ENCODE peak calls at places on chromosomes 13 and 19, in seven cellular contexts. G is HCT116, C is H1, M is SK-N-SH, K is K562, W is HepG2, F is GM12878. H is an unnamed sample.

GRCh38 chr13:114259974-114260373 is 21.4 kb upstream of the UPF3A start:
- DNase-seq in G (no peak), C (no peak), M (no peak), K (no peak), W (no peak), F (peak; percentile 24), H (no peak)

GRCh38 chr13:91740811-91741210 is 342.4 kb downstream of the GPC5 start:
- DNase-seq in G (no peak), C (no peak), M (no peak), K (no peak), W (no peak), F (no peak), H (no peak)

GRCh38 chr19:48085904-48086864 is 24.4 kb downstream of the PLA2G4C start:
- DNase-seq in G (no peak), C (no peak), M (no peak), K (no peak), W (no peak), F (no peak), H (peak; percentile 38)

GRCh38 chr13:59340581-59340980 is 823.1 kb downstream of the DIAPH3 start:
- DNase-seq in G (no peak), C (no peak), M (no peak), K (no peak), W (no peak), F (no peak), H (no peak)

GRCh38 chr13:76856141-76856571 is 30.0 kb downstream of the KCTD12 start:
- DNase-seq in G (no peak), C (no peak), M (no peak), K (no peak), W (no peak), F (no peak), H (no peak)

GRCh38 chr19:39398297-39398864 is 7.2 kb downstream of the MED29 start:
- DNase-seq in G (peak; percentile 69), C (no peak), M (no peak), K (no peak), W (peak; percentile 36), F (no peak), H (no peak)

GRCh38 chr13:44396963-44397580 is 23.4 kb downstream of the SERP2 start:
- DNase-seq in G (no peak), C (no peak), M (peak; percentile 77), K (peak; percentile 23), W (no peak), F (no peak), H (no peak)

GRCh38 chr13:69751259-69751658 is 356.4 kb upstream of the ATXN8OS start:
- DNase-seq in G (no peak), C (no peak), M (no peak), K (no peak), W (no peak), F (no peak), H (no peak)

GRCh38 chr19:309206-309565 is 18.0 kb upstream of the PLPP2 start:
- DNase-seq in G (no peak), C (no peak), M (peak; percentile 32), K (no peak), W (no peak), F (no peak), H (no peak)

GRCh38 chr19:39498262-39499081 is at the start of gene DLL3:
- DNase-seq in G (no peak), C (no peak), M (peak; percentile 59), K (peak; percentile 51), W (no peak), F (no peak), H (peak; percentile 29)

GRCh38 chr13:97106323-97106722 is 112.0 kb upstream of the OXGR1 start:
- DNase-seq in G (no peak), C (no peak), M (no peak), K (no peak), W (no peak), F (no peak), H (no peak)

GRCh38 chr13:48749144-48749543 is 95.4 kb downstream of the CYSLTR2 start:
- DNase-seq in G (no peak), C (no peak), M (no peak), K (no peak), W (no peak), F (no peak), H (no peak)

GRCh38 chr13:111505175-111505777 is 184.8 kb downstream of the TEX29 start:
- DNase-seq in G (peak; percentile 33), C (peak; percentile 59), M (peak; percentile 47), K (peak; percentile 49), W (peak; percentile 12), F (no peak), H (peak; percentile 35)

GRCh38 chr13:109243311-109243951 is 543.0 kb downstream of the IRS2 start:
- DNase-seq in G (peak; percentile 85), C (no peak), M (no peak), K (no peak), W (no peak), F (no peak), H (no peak)

GRCh38 chr19:44512326-44513298 is 12.3 kb upstream of the ZNF180 start:
- DNase-seq in G (peak; percentile 24), C (peak; percentile 31), M (peak; percentile 61), K (peak; percentile 78), W (peak; percentile 36), F (no peak), H (peak; percentile 63)

GRCh38 chr13:99468971-99469545 is 32.2 kb upstream of the TM9SF2 start:
- DNase-seq in G (no peak), C (no peak), M (no peak), K (no peak), W (no peak), F (no peak), H (no peak)

GRCh38 chr13:113591750-113592149 is 7.2 kb downstream of the TFDP1 start:
- DNase-seq in G (no peak), C (no peak), M (peak; percentile 11), K (no peak), W (no peak), F (no peak), H (no peak)

GRCh38 chr13:30422056-30422914 is at the start of gene UBE2L5:
- DNase-seq in G (peak; percentile 63), C (no peak), M (peak; percentile 86), K (peak; percentile 65), W (peak; percentile 23), F (no peak), H (no peak)

GRCh38 chr19:36771275-36772231 is 1.1 kb downstream of the ZNF850 start:
- DNase-seq in G (no peak), C (peak; percentile 85), M (peak; percentile 75), K (peak; percentile 50), W (peak; percentile 85), F (peak; percentile 26), H (no peak)

GRCh38 chr13:27979001-27979643 is 9.4 kb downstream of the URAD start:
- DNase-seq in G (no peak), C (no peak), M (no peak), K (no peak), W (no peak), F (no peak), H (no peak)

GRCh38 chr13:38697628-38698333 is 10.9 kb downstream of the FREM2 start:
- DNase-seq in G (no peak), C (no peak), M (no peak), K (no peak), W (no peak), F (no peak), H (peak; percentile 47)

GRCh38 chr13:75417647-75418046 is 64.3 kb downstream of the TBC1D4 start:
- DNase-seq in G (no peak), C (no peak), M (no peak), K (no peak), W (no peak), F (no peak), H (no peak)

GRCh38 chr13:48110930-48111721 is 16.2 kb upstream of the MED4 start:
- DNase-seq in G (no peak), C (no peak), M (no peak), K (no peak), W (peak; percentile 83), F (no peak), H (peak; percentile 23)

GRCh38 chr19:38975214-38975860 is at the start of gene FBXO17:
- DNase-seq in G (no peak), C (no peak), M (peak; percentile 90), K (peak; percentile 91), W (peak; percentile 47), F (no peak), H (no peak)

GRCh38 chr13:37621811-37622361 is 23.3 kb upstream of the POSTN start:
- DNase-seq in G (no peak), C (no peak), M (no peak), K (no peak), W (no peak), F (no peak), H (no peak)

GRCh38 chr19:49451430-49452181 is at the start of gene PIH1D1:
- DNase-seq in G (peak; percentile 99), C (peak; percentile 95), M (peak; percentile 84), K (peak; percentile 78), W (peak; percentile 99), F (peak; percentile 99), H (peak; percentile 71)

GRCh38 chr13:90787007-90787406 is 560.5 kb upstream of the MIR17HG start:
- DNase-seq in G (no peak), C (no peak), M (no peak), K (no peak), W (no peak), F (no peak), H (no peak)

DNA sequence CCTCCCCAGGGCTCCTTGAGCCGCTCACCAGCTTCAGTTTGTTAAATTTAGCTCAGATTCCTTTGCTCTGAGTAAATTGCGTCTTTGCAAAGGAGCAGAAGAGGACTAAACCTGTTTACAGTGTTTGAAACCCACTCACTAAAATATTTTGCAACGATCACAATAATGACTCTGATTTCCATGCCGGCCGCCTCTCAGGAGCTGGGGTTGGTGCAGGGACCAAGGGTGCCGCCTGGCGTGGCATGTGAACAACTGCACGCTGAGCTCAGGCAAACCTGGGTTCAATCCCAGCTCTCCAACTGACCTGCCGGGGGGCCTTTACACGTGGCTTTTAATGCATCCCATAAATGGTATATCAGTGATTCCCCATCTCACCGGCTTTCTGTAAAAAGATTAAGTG is 68.7 kb upstream of the CACNA1A start:
- DNase-seq in G (peak; percentile 16), C (no peak), M (peak; percentile 43), K (peak; percentile 48), W (peak; percentile 7), F (no peak), H (peak; percentile 35)
- TF ChIP-seq JUND in G (no peak), C (no peak), M (no peak), K (no peak), W (no peak), F (no peak), H (no peak)

DNA sequence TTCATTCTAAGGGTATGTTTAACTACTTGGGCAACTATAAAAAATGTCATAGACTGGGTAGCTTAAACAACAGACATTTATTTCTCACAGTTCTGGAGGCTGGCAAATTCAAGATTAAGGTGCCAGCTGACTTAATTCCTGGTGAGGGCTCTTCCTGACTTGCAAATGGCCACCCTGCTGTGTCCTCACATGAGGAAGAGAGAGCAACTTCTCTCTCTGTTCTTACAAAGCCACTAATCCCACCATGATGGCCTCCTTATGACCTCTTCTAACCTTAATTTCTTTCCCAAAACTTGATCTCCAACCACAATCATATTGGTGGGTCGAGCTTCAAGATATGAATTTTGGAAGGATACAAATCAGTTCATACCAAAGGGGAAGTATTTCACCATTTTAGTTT is 399.0 kb downstream of the DCT start:
- DNase-seq in G (no peak), C (no peak), M (no peak), K (no peak), W (no peak), F (no peak), H (no peak)
- TF ChIP-seq JUND in G (no peak), C (no peak), M (no peak), K (no peak), W (no peak), F (no peak), H (no peak)

GRCh38 chr19:41299755-41300089 is 10.2 kb upstream of the CCDC97 start:
- DNase-seq in G (no peak), C (no peak), M (no peak), K (no peak), W (no peak), F (no peak), H (peak; percentile 4)
- TF ChIP-seq JUND in G (no peak), C (no peak), M (no peak), K (no peak), W (no peak), F (no peak), H (no peak)

GRCh38 chr13:101325423-101325822 is 90.9 kb downstream of the NALCN start:
- DNase-seq in G (no peak), C (no peak), M (no peak), K (no peak), W (no peak), F (no peak), H (no peak)
- TF ChIP-seq JUND in G (no peak), C (no peak), M (no peak), K (no peak), W (no peak), F (no peak), H (no peak)